ENCODE peak calls at places on chromosome 7, in nine cellular contexts. One of them, this sample, is unnamed.

GRCh38 chr7:69078997-69079769 is 519.1 kb upstream of the AUTS2 start:
- DNase-seq in right atrium auricular region: no peak
- DNase-seq in cardiac muscle cell: no peak
- DNase-seq in GM20000: no peak
- DNase-seq in lung: no peak
- DNase-seq in BJ: no peak
- DNase-seq in colonic mucosa: peak
- DNase-seq in IMR-90: no peak
- DNase-seq in right lobe of liver: peak
- DNase-seq in this sample: no peak

GRCh38 chr7:24762771-24763170 is 5.5 kb upstream of the GSDME start:
- DNase-seq in lung: no peak
- DNase-seq in right lobe of liver: no peak
- DNase-seq in GM20000: no peak
- DNase-seq in cardiac muscle cell: no peak
- DNase-seq in right atrium auricular region: no peak
- DNase-seq in BJ: no peak
- DNase-seq in colonic mucosa: no peak
- DNase-seq in IMR-90: no peak
- DNase-seq in this sample: no peak

GRCh38 chr7:116713918-116714317 is 41.9 kb downstream of the MET start:
- DNase-seq in BJ: peak
- DNase-seq in GM20000: no peak
- DNase-seq in lung: no peak
- DNase-seq in cardiac muscle cell: no peak
- DNase-seq in IMR-90: peak
- DNase-seq in right atrium auricular region: no peak
- DNase-seq in right lobe of liver: no peak
- DNase-seq in colonic mucosa: no peak
- DNase-seq in this sample: no peak

GRCh38 chr7:139431459-139431858 is 52.0 kb downstream of the KLRG2 start:
- DNase-seq in GM20000: no peak
- DNase-seq in IMR-90: peak
- DNase-seq in colonic mucosa: no peak
- DNase-seq in lung: no peak
- DNase-seq in right lobe of liver: no peak
- DNase-seq in BJ: no peak
- DNase-seq in right atrium auricular region: no peak
- DNase-seq in cardiac muscle cell: no peak
- DNase-seq in this sample: no peak

GRCh38 chr7:27923308-27923980 is 183.5 kb downstream of the TAX1BP1 start:
- DNase-seq in BJ: no peak
- DNase-seq in IMR-90: no peak
- DNase-seq in colonic mucosa: no peak
- DNase-seq in GM20000: no peak
- DNase-seq in right lobe of liver: no peak
- DNase-seq in lung: no peak
- DNase-seq in right atrium auricular region: peak
- DNase-seq in cardiac muscle cell: no peak
- DNase-seq in this sample: no peak

GRCh38 chr7:1393421-1393820 is 65.8 kb downstream of the MICALL2 start:
- DNase-seq in cardiac muscle cell: no peak
- DNase-seq in IMR-90: no peak
- DNase-seq in colonic mucosa: no peak
- DNase-seq in right atrium auricular region: no peak
- DNase-seq in lung: no peak
- DNase-seq in BJ: no peak
- DNase-seq in right lobe of liver: no peak
- DNase-seq in GM20000: no peak
- DNase-seq in this sample: no peak

GRCh38 chr7:139403601-139404000 is 43.9 kb downstream of the LUC7L2 start:
- DNase-seq in right lobe of liver: no peak
- DNase-seq in IMR-90: no peak
- DNase-seq in BJ: no peak
- DNase-seq in lung: no peak
- DNase-seq in cardiac muscle cell: no peak
- DNase-seq in colonic mucosa: no peak
- DNase-seq in GM20000: no peak
- DNase-seq in right atrium auricular region: no peak
- DNase-seq in this sample: no peak

GRCh38 chr7:78052112-78052511 is 253.5 kb downstream of the PHTF2 start:
- DNase-seq in right atrium auricular region: no peak
- DNase-seq in lung: no peak
- DNase-seq in IMR-90: no peak
- DNase-seq in colonic mucosa: no peak
- DNase-seq in cardiac muscle cell: peak
- DNase-seq in right lobe of liver: no peak
- DNase-seq in BJ: no peak
- DNase-seq in GM20000: no peak
- DNase-seq in this sample: no peak

GRCh38 chr7:41885078-41885477 is 182.2 kb upstream of the INHBA start:
- DNase-seq in right lobe of liver: no peak
- DNase-seq in GM20000: no peak
- DNase-seq in lung: no peak
- DNase-seq in IMR-90: peak
- DNase-seq in colonic mucosa: no peak
- DNase-seq in right atrium auricular region: no peak
- DNase-seq in BJ: no peak
- DNase-seq in cardiac muscle cell: no peak
- DNase-seq in this sample: no peak

GRCh38 chr7:41885748-41886147 is 182.9 kb upstream of the INHBA start:
- DNase-seq in right lobe of liver: no peak
- DNase-seq in GM20000: no peak
- DNase-seq in BJ: no peak
- DNase-seq in colonic mucosa: no peak
- DNase-seq in cardiac muscle cell: no peak
- DNase-seq in lung: no peak
- DNase-seq in IMR-90: peak
- DNase-seq in right atrium auricular region: no peak
- DNase-seq in this sample: no peak

GRCh38 chr7:41887446-41887845 is 184.6 kb upstream of the INHBA start:
- DNase-seq in lung: no peak
- DNase-seq in cardiac muscle cell: no peak
- DNase-seq in GM20000: no peak
- DNase-seq in BJ: no peak
- DNase-seq in right lobe of liver: no peak
- DNase-seq in right atrium auricular region: no peak
- DNase-seq in colonic mucosa: no peak
- DNase-seq in IMR-90: no peak
- DNase-seq in this sample: no peak

GRCh38 chr7:41886257-41886905 is 183.5 kb upstream of the INHBA start:
- DNase-seq in right lobe of liver: no peak
- DNase-seq in IMR-90: peak
- DNase-seq in lung: no peak
- DNase-seq in right atrium auricular region: no peak
- DNase-seq in BJ: peak
- DNase-seq in cardiac muscle cell: no peak
- DNase-seq in colonic mucosa: peak
- DNase-seq in GM20000: no peak
- DNase-seq in this sample: no peak

DNA sequence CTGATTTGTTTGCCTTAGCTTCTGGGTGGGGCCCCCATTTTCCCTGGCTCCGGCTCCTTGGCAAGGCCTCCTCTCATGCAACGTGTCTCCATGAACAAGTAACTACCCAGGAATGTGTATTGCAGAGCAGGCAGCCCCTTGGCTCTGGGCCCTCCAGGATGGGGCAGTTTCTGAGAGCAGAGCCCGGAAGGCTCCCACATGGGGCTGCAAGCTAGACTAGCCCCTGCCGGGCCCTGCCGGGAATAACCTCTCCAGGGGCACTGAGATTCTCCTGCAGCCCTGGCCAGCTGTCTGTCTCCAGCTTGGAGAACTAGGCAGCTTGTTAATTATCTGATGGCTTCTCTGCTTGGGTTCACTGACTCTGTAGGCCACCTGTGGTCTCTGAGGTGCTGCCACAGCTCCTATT is 184.0 kb upstream of the INHBA start:
- DNase-seq in cardiac muscle cell: no peak
- DNase-seq in BJ: peak
- DNase-seq in lung: peak
- DNase-seq in right atrium auricular region: peak
- DNase-seq in right lobe of liver: no peak
- DNase-seq in GM20000: no peak
- DNase-seq in colonic mucosa: peak
- DNase-seq in IMR-90: peak
- DNase-seq in this sample: no peak
- TF ChIP-seq CTCF in cardiac muscle cell: peak
- TF ChIP-seq CTCF in BJ: peak
- TF ChIP-seq CTCF in lung: no peak
- TF ChIP-seq CTCF in right atrium auricular region: no peak
- TF ChIP-seq CTCF in right lobe of liver: no peak
- TF ChIP-seq CTCF in GM20000: no peak
- TF ChIP-seq CTCF in colonic mucosa: no peak
- TF ChIP-seq CTCF in IMR-90: peak
- TF ChIP-seq CTCF in this sample: no peak

GRCh38 chr7:84817016-84817415 is 369.8 kb downstream of the SEMA3D start:
- DNase-seq in colonic mucosa: no peak
- DNase-seq in right lobe of liver: no peak
- DNase-seq in IMR-90: no peak
- DNase-seq in GM20000: no peak
- DNase-seq in right atrium auricular region: no peak
- DNase-seq in cardiac muscle cell: no peak
- DNase-seq in BJ: no peak
- DNase-seq in lung: no peak
- DNase-seq in this sample: no peak
- TF ChIP-seq CTCF in colonic mucosa: no peak
- TF ChIP-seq CTCF in right lobe of liver: no peak
- TF ChIP-seq CTCF in IMR-90: no peak
- TF ChIP-seq CTCF in GM20000: no peak
- TF ChIP-seq CTCF in right atrium auricular region: no peak
- TF ChIP-seq CTCF in cardiac muscle cell: no peak
- TF ChIP-seq CTCF in BJ: no peak
- TF ChIP-seq CTCF in lung: no peak
- TF ChIP-seq CTCF in this sample: no peak

GRCh38 chr7:128029405-128029995 is 1.7 kb downstream of the LRRC4 start:
- DNase-seq in GM20000: no peak
- DNase-seq in cardiac muscle cell: no peak
- DNase-seq in right atrium auricular region: no peak
- DNase-seq in colonic mucosa: no peak
- DNase-seq in lung: no peak
- DNase-seq in IMR-90: no peak
- DNase-seq in right lobe of liver: no peak
- DNase-seq in BJ: no peak
- DNase-seq in this sample: no peak

GRCh38 chr7:128031901-128032604 is 816 bp upstream of the LRRC4 start:
- DNase-seq in GM20000: peak
- DNase-seq in colonic mucosa: no peak
- DNase-seq in lung: no peak
- DNase-seq in right atrium auricular region: no peak
- DNase-seq in IMR-90: peak
- DNase-seq in BJ: peak
- DNase-seq in cardiac muscle cell: peak
- DNase-seq in right lobe of liver: peak
- DNase-seq in this sample: no peak

GRCh38 chr7:128030263-128030998 is 806 bp downstream of the LRRC4 start:
- DNase-seq in right atrium auricular region: no peak
- DNase-seq in colonic mucosa: no peak
- DNase-seq in lung: no peak
- DNase-seq in BJ: no peak
- DNase-seq in right lobe of liver: no peak
- DNase-seq in IMR-90: no peak
- DNase-seq in cardiac muscle cell: no peak
- DNase-seq in GM20000: no peak
- DNase-seq in this sample: no peak

GRCh38 chr7:128032605-128033235 is 1.5 kb upstream of the LRRC4 start:
- DNase-seq in IMR-90: peak
- DNase-seq in cardiac muscle cell: no peak
- DNase-seq in right lobe of liver: peak
- DNase-seq in BJ: no peak
- DNase-seq in right atrium auricular region: no peak
- DNase-seq in GM20000: peak
- DNase-seq in lung: no peak
- DNase-seq in colonic mucosa: no peak
- DNase-seq in this sample: no peak

DNA sequence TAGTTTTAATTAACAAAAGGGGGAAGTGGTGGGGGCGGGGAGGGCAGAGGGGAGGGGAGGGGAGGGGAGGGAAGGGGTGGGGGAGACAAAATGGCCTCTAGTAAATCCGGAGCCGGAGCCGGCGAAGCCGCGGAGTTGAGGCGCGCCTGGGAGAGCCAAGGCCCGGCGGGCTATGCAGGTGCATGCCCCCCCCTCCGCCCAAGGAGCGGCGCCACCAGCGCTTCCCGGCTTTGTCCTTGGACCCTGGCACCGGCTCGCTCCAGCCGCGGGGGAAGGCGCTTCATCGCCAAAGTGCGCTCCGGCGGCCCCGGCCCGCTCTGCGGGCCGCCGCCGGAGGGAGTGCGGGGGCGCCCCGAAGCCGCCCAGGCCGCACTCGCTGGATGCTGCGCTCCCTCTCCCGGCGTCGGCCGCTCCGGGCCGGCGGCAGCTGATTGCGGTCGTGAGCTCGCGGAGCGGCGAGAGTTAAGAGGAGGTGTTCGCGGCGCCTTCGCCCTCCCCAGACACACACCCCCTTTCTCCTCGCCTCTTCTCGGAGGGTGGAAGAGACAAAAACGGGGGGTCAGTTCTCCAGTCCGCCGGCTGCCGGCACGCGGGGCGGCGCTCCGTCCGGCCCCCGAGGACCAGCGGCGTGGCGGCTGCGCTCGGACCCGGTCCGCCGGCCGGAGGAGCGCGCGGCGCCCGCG is at the start of gene LRRC4:
- DNase-seq in right lobe of liver: peak
- DNase-seq in lung: no peak
- DNase-seq in GM20000: peak
- DNase-seq in BJ: no peak
- DNase-seq in cardiac muscle cell: peak
- DNase-seq in colonic mucosa: peak
- DNase-seq in right atrium auricular region: no peak
- DNase-seq in IMR-90: peak
- DNase-seq in this sample: peak
- TF ChIP-seq CTCF in right lobe of liver: no peak
- TF ChIP-seq CTCF in lung: no peak
- TF ChIP-seq CTCF in GM20000: no peak
- TF ChIP-seq CTCF in BJ: no peak
- TF ChIP-seq CTCF in cardiac muscle cell: peak
- TF ChIP-seq CTCF in colonic mucosa: no peak
- TF ChIP-seq CTCF in right atrium auricular region: peak
- TF ChIP-seq CTCF in IMR-90: peak
- TF ChIP-seq CTCF in this sample: no peak

GRCh38 chr7:80921130-80921529 is 2.3 kb upstream of the SEMA3C start:
- DNase-seq in IMR-90: no peak
- DNase-seq in GM20000: no peak
- DNase-seq in BJ: no peak
- DNase-seq in right lobe of liver: no peak
- DNase-seq in right atrium auricular region: no peak
- DNase-seq in colonic mucosa: peak
- DNase-seq in cardiac muscle cell: no peak
- DNase-seq in lung: no peak
- DNase-seq in this sample: peak

GRCh38 chr7:80922254-80923049 is 3.6 kb upstream of the SEMA3C start:
- DNase-seq in GM20000: no peak
- DNase-seq in lung: no peak
- DNase-seq in colonic mucosa: peak
- DNase-seq in right atrium auricular region: no peak
- DNase-seq in cardiac muscle cell: no peak
- DNase-seq in right lobe of liver: no peak
- DNase-seq in BJ: no peak
- DNase-seq in IMR-90: no peak
- DNase-seq in this sample: peak

GRCh38 chr7:80916770-80917681 is 1.8 kb downstream of the SEMA3C start:
- DNase-seq in lung: no peak
- DNase-seq in GM20000: no peak
- DNase-seq in right lobe of liver: no peak
- DNase-seq in IMR-90: peak
- DNase-seq in colonic mucosa: no peak
- DNase-seq in right atrium auricular region: no peak
- DNase-seq in BJ: no peak
- DNase-seq in cardiac muscle cell: peak
- DNase-seq in this sample: no peak

GRCh38 chr7:80918406-80918805 is 445 bp downstream of the SEMA3C start:
- DNase-seq in lung: no peak
- DNase-seq in IMR-90: no peak
- DNase-seq in right atrium auricular region: no peak
- DNase-seq in BJ: no peak
- DNase-seq in colonic mucosa: no peak
- DNase-seq in GM20000: peak
- DNase-seq in right lobe of liver: no peak
- DNase-seq in cardiac muscle cell: peak
- DNase-seq in this sample: no peak

DNA sequence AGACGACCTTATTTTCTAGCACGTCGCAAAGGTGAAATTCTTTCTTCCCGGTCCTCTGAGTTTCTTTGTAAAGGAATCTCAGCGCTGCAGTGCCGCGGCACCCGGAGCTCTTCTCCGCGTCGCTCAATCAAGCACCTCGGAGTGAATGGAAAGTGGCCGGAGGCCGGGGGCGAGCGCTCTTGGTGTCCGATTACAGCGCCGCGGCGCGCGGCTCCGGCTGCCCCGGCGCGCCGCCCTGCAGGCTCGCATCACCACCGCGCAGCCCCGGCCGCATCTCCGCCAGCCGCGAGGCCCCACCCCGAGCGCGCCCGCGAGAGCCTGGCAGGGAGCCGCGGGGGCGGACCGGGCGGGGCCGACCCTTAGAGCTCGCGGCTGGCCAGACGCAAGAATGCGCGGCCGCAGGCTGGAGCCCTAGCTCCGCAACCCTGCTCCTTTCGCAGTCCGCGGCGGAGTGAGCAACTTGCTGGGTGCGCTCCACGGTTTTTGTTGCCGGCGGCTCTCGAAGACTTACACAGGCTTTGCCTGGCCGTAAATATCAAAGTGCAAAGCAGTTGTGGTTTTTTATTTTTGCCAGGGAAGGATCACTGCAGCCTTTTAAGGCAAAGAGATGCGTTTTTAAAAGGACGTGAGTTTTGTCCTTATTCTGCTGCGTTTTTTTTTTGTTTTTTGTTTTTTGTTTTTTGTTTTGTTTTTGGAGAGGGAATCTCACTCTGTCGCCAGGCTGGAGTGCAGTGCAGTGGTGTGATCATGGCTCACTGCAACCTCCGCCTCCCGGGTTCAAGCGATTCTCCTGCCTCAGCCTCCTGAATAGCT is at the start of gene SEMA3C:
- DNase-seq in BJ: peak
- DNase-seq in lung: peak
- DNase-seq in IMR-90: peak
- DNase-seq in GM20000: peak
- DNase-seq in colonic mucosa: peak
- DNase-seq in right atrium auricular region: peak
- DNase-seq in cardiac muscle cell: peak
- DNase-seq in right lobe of liver: peak
- DNase-seq in this sample: peak
- TF ChIP-seq CTCF in BJ: peak
- TF ChIP-seq CTCF in lung: no peak
- TF ChIP-seq CTCF in IMR-90: peak
- TF ChIP-seq CTCF in GM20000: no peak
- TF ChIP-seq CTCF in colonic mucosa: no peak
- TF ChIP-seq CTCF in right atrium auricular region: no peak
- TF ChIP-seq CTCF in cardiac muscle cell: peak
- TF ChIP-seq CTCF in right lobe of liver: no peak
- TF ChIP-seq CTCF in this sample: no peak